ENCODE peak calls at places on chromosomes 7 and 10, in nine cellular contexts. One of them, this sample, is unnamed.
A peak's percentile ranks its signal among the peaks of the same experiment; 100 is the strongest.

GRCh38 chr10:26550774-26551526 is 112.8 kb downstream of the APBB1IP start:
- DNase-seq in ovary: no peak
- DNase-seq in IMR-90: no peak
- DNase-seq in transverse colon: no peak
- DNase-seq in tibial nerve: no peak
- DNase-seq in heart left ventricle: no peak
- DNase-seq in adrenal gland: no peak
- DNase-seq in A549: no peak
- DNase-seq in stomach: no peak
- DNase-seq in this sample: no peak

GRCh38 chr7:34131371-34131770 is 226.0 kb downstream of the BMPER start:
- DNase-seq in ovary: no peak
- DNase-seq in A549: no peak
- DNase-seq in adrenal gland: no peak
- DNase-seq in tibial nerve: no peak
- DNase-seq in transverse colon: no peak
- DNase-seq in stomach: no peak
- DNase-seq in heart left ventricle: no peak
- DNase-seq in IMR-90: no peak
- DNase-seq in this sample: no peak

GRCh38 chr10:35451103-35452016 is 115.1 kb downstream of the CCNY start:
- DNase-seq in A549: no peak
- DNase-seq in heart left ventricle: peak; percentile 49
- DNase-seq in transverse colon: no peak
- DNase-seq in adrenal gland: peak; percentile 30
- DNase-seq in IMR-90: peak; percentile 63
- DNase-seq in stomach: no peak
- DNase-seq in tibial nerve: no peak
- DNase-seq in ovary: no peak
- DNase-seq in this sample: no peak

GRCh38 chr7:105141068-105141467 is 127.1 kb downstream of the KMT2E start:
- DNase-seq in adrenal gland: no peak
- DNase-seq in transverse colon: no peak
- DNase-seq in tibial nerve: no peak
- DNase-seq in stomach: no peak
- DNase-seq in ovary: no peak
- DNase-seq in heart left ventricle: no peak
- DNase-seq in IMR-90: peak; percentile 54
- DNase-seq in A549: peak; percentile 31
- DNase-seq in this sample: no peak

GRCh38 chr7:87878208-87878735 is 2.0 kb downstream of the DBF4 start:
- DNase-seq in A549: no peak
- DNase-seq in stomach: no peak
- DNase-seq in IMR-90: peak; percentile 31
- DNase-seq in tibial nerve: no peak
- DNase-seq in transverse colon: no peak
- DNase-seq in ovary: no peak
- DNase-seq in adrenal gland: no peak
- DNase-seq in heart left ventricle: no peak
- DNase-seq in this sample: no peak

GRCh38 chr10:125049216-125049903 is 107.4 kb downstream of the ZRANB1 start:
- DNase-seq in ovary: no peak
- DNase-seq in adrenal gland: no peak
- DNase-seq in IMR-90: no peak
- DNase-seq in A549: no peak
- DNase-seq in stomach: no peak
- DNase-seq in heart left ventricle: no peak
- DNase-seq in transverse colon: no peak
- DNase-seq in tibial nerve: no peak
- DNase-seq in this sample: no peak

GRCh38 chr7:155787171-155787851 is 25.0 kb downstream of the SHH start:
- DNase-seq in IMR-90: no peak
- DNase-seq in ovary: no peak
- DNase-seq in adrenal gland: no peak
- DNase-seq in A549: peak; percentile 55
- DNase-seq in stomach: no peak
- DNase-seq in heart left ventricle: no peak
- DNase-seq in transverse colon: no peak
- DNase-seq in tibial nerve: no peak
- DNase-seq in this sample: no peak

GRCh38 chr7:131011437-131011752 is 277.4 kb upstream of the KLF14 start:
- DNase-seq in stomach: no peak
- DNase-seq in heart left ventricle: no peak
- DNase-seq in A549: no peak
- DNase-seq in transverse colon: no peak
- DNase-seq in IMR-90: no peak
- DNase-seq in adrenal gland: peak; percentile 35
- DNase-seq in tibial nerve: no peak
- DNase-seq in ovary: no peak
- DNase-seq in this sample: no peak

GRCh38 chr10:117047947-117048346 is 43.0 kb upstream of the SHTN1 start:
- DNase-seq in tibial nerve: no peak
- DNase-seq in A549: no peak
- DNase-seq in adrenal gland: no peak
- DNase-seq in transverse colon: no peak
- DNase-seq in stomach: no peak
- DNase-seq in IMR-90: no peak
- DNase-seq in ovary: no peak
- DNase-seq in heart left ventricle: no peak
- DNase-seq in this sample: no peak

GRCh38 chr7:158648787-158649186 is 55.8 kb downstream of the NCAPG2 start:
- DNase-seq in transverse colon: no peak
- DNase-seq in A549: no peak
- DNase-seq in stomach: no peak
- DNase-seq in IMR-90: no peak
- DNase-seq in tibial nerve: no peak
- DNase-seq in heart left ventricle: no peak
- DNase-seq in ovary: no peak
- DNase-seq in adrenal gland: no peak
- DNase-seq in this sample: no peak

GRCh38 chr10:79979310-79979972 is 30.5 kb upstream of the SFTPD start:
- DNase-seq in stomach: peak; percentile 74
- DNase-seq in transverse colon: no peak
- DNase-seq in tibial nerve: no peak
- DNase-seq in adrenal gland: no peak
- DNase-seq in heart left ventricle: no peak
- DNase-seq in ovary: no peak
- DNase-seq in IMR-90: no peak
- DNase-seq in A549: no peak
- DNase-seq in this sample: no peak

GRCh38 chr10:103062854-103063642 is 130.0 kb downstream of the NT5C2 start:
- DNase-seq in adrenal gland: no peak
- DNase-seq in ovary: no peak
- DNase-seq in IMR-90: no peak
- DNase-seq in A549: no peak
- DNase-seq in tibial nerve: no peak
- DNase-seq in heart left ventricle: no peak
- DNase-seq in stomach: no peak
- DNase-seq in transverse colon: no peak
- DNase-seq in this sample: no peak

GRCh38 chr7:152383341-152384234 is 52.2 kb downstream of the KMT2C start:
- DNase-seq in transverse colon: no peak
- DNase-seq in tibial nerve: no peak
- DNase-seq in ovary: no peak
- DNase-seq in heart left ventricle: no peak
- DNase-seq in IMR-90: peak; percentile 95
- DNase-seq in A549: no peak
- DNase-seq in adrenal gland: peak; percentile 30
- DNase-seq in stomach: no peak
- DNase-seq in this sample: no peak

GRCh38 chr10:97047327-97047726 is 138.4 kb downstream of the SLIT1 start:
- DNase-seq in A549: no peak
- DNase-seq in IMR-90: no peak
- DNase-seq in heart left ventricle: no peak
- DNase-seq in adrenal gland: no peak
- DNase-seq in ovary: no peak
- DNase-seq in tibial nerve: no peak
- DNase-seq in transverse colon: no peak
- DNase-seq in stomach: no peak
- DNase-seq in this sample: no peak

GRCh38 chr7:136710751-136711150 is 157.7 kb upstream of the CHRM2 start:
- DNase-seq in ovary: no peak
- DNase-seq in transverse colon: no peak
- DNase-seq in stomach: no peak
- DNase-seq in A549: no peak
- DNase-seq in heart left ventricle: no peak
- DNase-seq in IMR-90: no peak
- DNase-seq in adrenal gland: no peak
- DNase-seq in tibial nerve: no peak
- DNase-seq in this sample: no peak

GRCh38 chr7:684416-684815 is 42.1 kb upstream of the DNAAF5 start:
- DNase-seq in stomach: no peak
- DNase-seq in A549: no peak
- DNase-seq in heart left ventricle: no peak
- DNase-seq in IMR-90: no peak
- DNase-seq in ovary: no peak
- DNase-seq in tibial nerve: no peak
- DNase-seq in transverse colon: no peak
- DNase-seq in adrenal gland: no peak
- DNase-seq in this sample: no peak

GRCh38 chr10:91453535-91453934 is 43.4 kb downstream of the HECTD2 start:
- DNase-seq in stomach: no peak
- DNase-seq in adrenal gland: no peak
- DNase-seq in tibial nerve: no peak
- DNase-seq in IMR-90: no peak
- DNase-seq in transverse colon: no peak
- DNase-seq in heart left ventricle: no peak
- DNase-seq in ovary: no peak
- DNase-seq in A549: no peak
- DNase-seq in this sample: no peak

DNA sequence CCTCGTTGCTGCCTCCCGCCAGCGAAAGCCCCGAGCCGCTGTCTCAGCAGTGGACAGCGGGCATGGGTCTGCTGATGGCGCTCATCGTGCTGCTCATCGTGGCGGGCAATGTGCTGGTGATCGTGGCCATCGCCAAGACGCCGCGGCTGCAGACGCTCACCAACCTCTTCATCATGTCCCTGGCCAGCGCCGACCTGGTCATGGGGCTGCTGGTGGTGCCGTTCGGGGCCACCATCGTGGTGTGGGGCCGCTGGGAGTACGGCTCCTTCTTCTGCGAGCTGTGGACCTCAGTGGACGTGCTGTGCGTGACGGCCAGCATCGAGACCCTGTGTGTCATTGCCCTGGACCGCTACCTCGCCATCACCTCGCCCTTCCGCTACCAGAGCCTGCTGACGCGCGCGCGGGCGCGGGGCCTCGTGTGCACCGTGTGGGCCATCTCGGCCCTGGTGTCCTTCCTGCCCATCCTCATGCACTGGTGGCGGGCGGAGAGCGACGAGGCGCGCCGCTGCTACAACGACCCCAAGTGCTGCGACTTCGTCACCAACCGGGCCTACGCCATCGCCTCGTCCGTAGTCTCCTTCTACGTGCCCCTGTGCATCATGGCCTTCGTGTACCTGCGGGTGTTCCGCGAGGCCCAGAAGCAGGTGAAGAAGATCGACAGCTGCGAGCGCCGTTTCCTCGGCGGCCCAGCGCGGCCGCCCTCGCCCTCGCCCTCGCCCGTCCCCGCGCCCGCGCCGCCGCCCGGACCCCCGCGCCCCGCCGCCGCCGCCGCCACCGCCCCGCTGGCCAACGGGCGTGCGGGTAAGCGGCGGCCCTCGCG is 795 bp downstream of the ADRB1 start:
- DNase-seq in adrenal gland: no peak
- DNase-seq in A549: no peak
- DNase-seq in transverse colon: no peak
- DNase-seq in IMR-90: no peak
- DNase-seq in ovary: no peak
- DNase-seq in stomach: no peak
- DNase-seq in heart left ventricle: peak; percentile 32
- DNase-seq in tibial nerve: no peak
- DNase-seq in this sample: no peak
- H3K4me3 ChIP-seq in adrenal gland: no peak overlapping the region
- H3K4me3 ChIP-seq in A549: peak overlapping the region; percentile 90
- H3K4me3 ChIP-seq in transverse colon: peak overlapping the region; percentile 49
- H3K4me3 ChIP-seq in IMR-90: no peak overlapping the region
- H3K4me3 ChIP-seq in ovary: no peak overlapping the region
- H3K4me3 ChIP-seq in stomach: peak overlapping the region; percentile 61
- H3K4me3 ChIP-seq in heart left ventricle: peak overlapping the region; percentile 66
- H3K4me3 ChIP-seq in tibial nerve: peak overlapping the region; percentile 21
- H3K4me3 ChIP-seq in this sample: peak overlapping the region; percentile 52

DNA sequence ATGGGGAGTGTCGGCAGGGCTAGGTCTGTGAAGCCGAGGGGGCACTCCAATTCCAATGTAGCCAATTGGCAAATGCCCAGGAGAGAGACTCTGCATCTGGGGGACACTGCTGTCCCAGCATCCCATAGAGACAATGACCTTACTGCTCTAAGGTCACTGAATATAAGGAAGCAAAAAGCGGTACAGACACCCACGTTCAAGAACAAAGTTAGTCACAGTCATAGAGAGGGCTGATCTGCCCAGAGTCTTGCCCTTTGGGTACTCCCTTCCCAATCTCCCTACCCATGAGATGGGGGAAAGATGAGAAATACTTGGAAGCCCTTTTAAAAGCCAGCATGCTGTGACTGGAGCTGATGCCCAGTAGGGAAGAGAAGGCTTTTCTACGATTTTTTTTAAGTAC is 76.3 kb upstream of the GSDME start:
- DNase-seq in heart left ventricle: no peak
- DNase-seq in A549: no peak
- DNase-seq in ovary: no peak
- DNase-seq in adrenal gland: no peak
- DNase-seq in transverse colon: no peak
- DNase-seq in tibial nerve: no peak
- DNase-seq in IMR-90: no peak
- DNase-seq in stomach: no peak
- DNase-seq in this sample: no peak
- H3K27ac ChIP-seq in heart left ventricle: no peak overlapping the region
- H3K27ac ChIP-seq in A549: no peak overlapping the region
- H3K27ac ChIP-seq in ovary: no peak overlapping the region
- H3K27ac ChIP-seq in adrenal gland: no peak overlapping the region
- H3K27ac ChIP-seq in transverse colon: peak overlapping the region; percentile 36
- H3K27ac ChIP-seq in tibial nerve: peak overlapping the region; percentile 37
- H3K27ac ChIP-seq in IMR-90: no peak overlapping the region
- H3K27ac ChIP-seq in stomach: no peak overlapping the region
- H3K27ac ChIP-seq in this sample: no peak overlapping the region

GRCh38 chr7:2404714-2405119 is 1.3 kb downstream of the CHST12 start:
- DNase-seq in adrenal gland: no peak
- DNase-seq in ovary: no peak
- DNase-seq in stomach: no peak
- DNase-seq in tibial nerve: no peak
- DNase-seq in IMR-90: no peak
- DNase-seq in transverse colon: no peak
- DNase-seq in A549: no peak
- DNase-seq in heart left ventricle: no peak
- DNase-seq in this sample: no peak
- TF ChIP-seq POLR2A in adrenal gland: no peak
- TF ChIP-seq POLR2A in ovary: no peak
- TF ChIP-seq POLR2A in stomach: no peak
- TF ChIP-seq POLR2A in tibial nerve: no peak
- TF ChIP-seq POLR2A in IMR-90: no peak
- TF ChIP-seq POLR2A in transverse colon: no peak
- TF ChIP-seq POLR2A in A549: no peak
- TF ChIP-seq POLR2A in heart left ventricle: no peak
- TF ChIP-seq POLR2A in this sample: no peak

DNA sequence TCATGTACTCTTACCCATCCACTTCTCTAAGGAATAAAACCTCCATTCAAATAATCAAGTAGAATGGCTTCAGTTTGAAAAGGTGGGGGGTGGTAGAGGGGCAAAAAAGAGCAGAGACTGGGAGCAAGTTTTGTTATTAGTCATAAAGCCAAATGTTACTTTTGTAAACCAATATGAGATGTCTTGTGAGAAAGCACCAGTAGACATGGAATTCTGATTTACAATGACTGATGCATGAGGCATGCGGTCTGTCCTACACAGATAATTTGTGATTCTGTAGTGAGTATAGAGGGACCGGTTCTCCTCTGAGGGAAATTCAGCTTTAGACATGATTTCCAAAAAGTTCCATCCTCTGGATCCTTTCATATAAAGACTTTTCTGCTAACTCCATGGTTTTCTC is 12.9 kb upstream of the ABCA13 start:
- DNase-seq in A549: no peak
- DNase-seq in transverse colon: no peak
- DNase-seq in adrenal gland: no peak
- DNase-seq in IMR-90: peak; percentile 73
- DNase-seq in tibial nerve: no peak
- DNase-seq in ovary: no peak
- DNase-seq in heart left ventricle: no peak
- DNase-seq in stomach: no peak
- DNase-seq in this sample: no peak
- H3K4me3 ChIP-seq in A549: no peak overlapping the region
- H3K4me3 ChIP-seq in transverse colon: no peak overlapping the region
- H3K4me3 ChIP-seq in adrenal gland: no peak overlapping the region
- H3K4me3 ChIP-seq in IMR-90: no peak overlapping the region
- H3K4me3 ChIP-seq in tibial nerve: no peak overlapping the region
- H3K4me3 ChIP-seq in ovary: no peak overlapping the region
- H3K4me3 ChIP-seq in heart left ventricle: no peak overlapping the region
- H3K4me3 ChIP-seq in stomach: no peak overlapping the region
- H3K4me3 ChIP-seq in this sample: no peak overlapping the region